ENCODE peak calls at places on chromosomes 16 and 17, in nine cellular contexts. W is uterus, E is lower leg skin, O is breast epithelium, C is NB4, T is OCI-LY7, A is foreskin fibroblast, D is body of pancreas, S is choroid plexus epithelial cell. J is an unnamed sample.

GRCh38 chr16:88760424-88761142 is 24.4 kb downstream of the PIEZO1 start:
- DNase-seq in S (no peak), W (no peak), A (no peak), D (no peak), E (no peak), C (no peak), O (peak; percentile 77), T (no peak), J (no peak)

GRCh38 chr17:60464343-60464742 is 42.1 kb downstream of the CHCT1 start:
- DNase-seq in E (no peak), W (no peak), T (no peak), C (no peak), S (no peak), A (no peak), O (no peak), D (no peak), J (no peak)

GRCh38 chr17:60506312-60506711 is 19.7 kb downstream of the APPBP2 start:
- DNase-seq in S (peak; percentile 84), A (peak; percentile 83), E (no peak), D (no peak), C (peak; percentile 40), T (no peak), W (no peak), O (no peak), J (peak; percentile 59)

GRCh38 chr17:7440113-7440822 is 956 bp downstream of the FGF11 start:
- DNase-seq in C (peak; percentile 38), E (no peak), D (peak; percentile 65), W (peak; percentile 67), T (peak; percentile 58), O (peak; percentile 72), S (no peak), A (peak; percentile 51), J (peak; percentile 12)

GRCh38 chr16:65751622-65752598 is 614.6 kb upstream of the CDH5 start:
- DNase-seq in O (no peak), A (no peak), S (peak; percentile 34), C (no peak), D (no peak), W (no peak), E (no peak), T (no peak), J (peak; percentile 34)

GRCh38 chr16:11836653-11837244 is 14.6 kb downstream of the RSL1D1 start:
- DNase-seq in S (peak; percentile 84), E (no peak), T (no peak), O (no peak), W (no peak), A (peak; percentile 84), C (no peak), D (no peak), J (peak; percentile 84)

GRCh38 chr17:7932483-7932891 is 481 bp downstream of the CNTROB start:
- DNase-seq in S (peak; percentile 39), D (no peak), O (no peak), T (peak; percentile 49), W (peak; percentile 46), A (peak; percentile 49), C (peak; percentile 44), E (no peak), J (peak; percentile 31)

GRCh38 chr17:35051183-35051578 is 12.3 kb downstream of the RFFL start:
- DNase-seq in W (no peak), C (peak; percentile 90), A (no peak), D (no peak), S (peak; percentile 64), E (no peak), T (peak; percentile 50), O (no peak), J (no peak)

GRCh38 chr16:26993988-26994387 is 72.7 kb upstream of the C16orf82 start:
- DNase-seq in E (no peak), D (no peak), C (no peak), O (no peak), T (no peak), A (peak; percentile 84), W (no peak), S (peak; percentile 37), J (peak; percentile 25)

GRCh38 chr16:30005341-30006094 is 5.3 kb downstream of the DOC2A start:
- DNase-seq in T (peak; percentile 59), A (peak; percentile 70), E (no peak), O (no peak), S (peak; percentile 56), D (peak; percentile 39), W (no peak), C (peak; percentile 52), J (peak; percentile 52)

GRCh38 chr17:82384051-82384729 is 12.6 kb downstream of the UTS2R start:
- DNase-seq in W (no peak), O (no peak), S (no peak), A (no peak), C (no peak), D (no peak), T (no peak), E (no peak), J (no peak)

GRCh38 chr16:11986521-11987057 is 10.1 kb downstream of the SNX29 start:
- DNase-seq in W (no peak), T (no peak), E (no peak), A (no peak), S (peak; percentile 72), C (no peak), D (no peak), O (no peak), J (no peak)

GRCh38 chr17:37844158-37844976 is 79.8 kb upstream of the TBC1D3K start:
- DNase-seq in O (no peak), A (peak; percentile 69), C (peak; percentile 92), W (no peak), D (peak; percentile 44), E (peak; percentile 28), S (peak; percentile 70), T (peak; percentile 49), J (peak; percentile 59)

GRCh38 chr16:58082381-58082780 is 46.8 kb downstream of the CFAP20 start:
- DNase-seq in E (no peak), C (no peak), D (no peak), S (no peak), T (no peak), W (no peak), A (no peak), O (no peak), J (no peak)

GRCh38 chr16:75379911-75380847 is 53.1 kb downstream of the CFDP1 start:
- DNase-seq in D (no peak), O (no peak), S (peak; percentile 47), T (peak; percentile 84), C (peak; percentile 84), W (no peak), A (no peak), E (peak; percentile 46), J (no peak)

GRCh38 chr17:43570518-43570928 is 24.4 kb upstream of the ETV4 start:
- DNase-seq in T (no peak), W (no peak), D (no peak), A (peak; percentile 86), S (no peak), C (no peak), E (no peak), O (no peak), J (peak; percentile 76)

GRCh38 chr17:45261577-45262515 is at the start of gene SPATA32:
- DNase-seq in A (peak; percentile 55), S (peak; percentile 45), T (peak; percentile 54), C (no peak), W (no peak), O (no peak), E (no peak), D (peak; percentile 50), J (peak; percentile 31)

DNA sequence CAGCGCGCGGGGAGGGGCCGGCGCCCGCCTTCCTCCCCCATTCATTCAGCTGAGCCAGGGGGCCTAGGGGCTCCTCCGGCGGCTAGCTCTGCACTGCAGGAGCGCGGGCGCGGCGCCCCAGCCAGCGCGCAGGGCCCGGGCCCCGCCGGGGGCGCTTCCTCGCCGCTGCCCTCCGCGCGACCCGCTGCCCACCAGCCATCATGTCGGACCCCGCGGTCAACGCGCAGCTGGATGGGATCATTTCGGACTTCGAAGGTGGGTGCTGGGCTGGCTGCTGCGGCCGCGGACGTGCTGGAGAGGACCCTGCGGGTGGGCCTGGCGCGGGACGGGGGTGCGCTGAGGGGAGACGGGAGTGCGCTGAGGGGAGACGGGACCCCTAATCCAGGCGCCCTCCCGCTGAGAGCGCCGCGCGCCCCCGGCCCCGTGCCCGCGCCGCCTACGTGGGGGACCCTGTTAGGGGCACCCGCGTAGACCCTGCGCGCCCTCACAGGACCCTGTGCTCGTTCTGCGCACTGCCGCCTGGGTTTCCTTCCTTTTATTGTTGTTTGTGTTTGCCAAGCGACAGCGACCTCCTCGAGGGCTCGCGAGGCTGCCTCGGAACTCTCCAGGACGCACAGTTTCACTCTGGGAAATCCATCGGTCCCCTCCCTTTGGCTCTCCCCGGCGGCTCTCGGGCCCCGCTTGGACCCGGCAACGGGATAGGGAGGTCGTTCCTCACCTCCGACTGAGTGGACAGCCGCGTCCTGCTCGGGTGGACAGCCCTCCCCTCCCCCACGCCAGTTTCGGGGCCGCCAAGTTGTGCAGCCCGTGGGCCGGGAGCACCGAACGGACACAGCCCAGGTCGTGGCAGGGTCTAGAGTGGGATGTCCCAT is 232.8 kb downstream of the SEC14L1 start:
- DNase-seq in T (peak; percentile 31), W (peak; percentile 73), O (no peak), E (no peak), C (peak; percentile 59), D (peak; percentile 21), S (peak; percentile 45), A (peak; percentile 59), J (peak; percentile 48)
- TF ChIP-seq CTCF in T (no peak), W (no peak), O (no peak), E (no peak), C (no peak), D (no peak), S (no peak), A (no peak), J (no peak)

DNA sequence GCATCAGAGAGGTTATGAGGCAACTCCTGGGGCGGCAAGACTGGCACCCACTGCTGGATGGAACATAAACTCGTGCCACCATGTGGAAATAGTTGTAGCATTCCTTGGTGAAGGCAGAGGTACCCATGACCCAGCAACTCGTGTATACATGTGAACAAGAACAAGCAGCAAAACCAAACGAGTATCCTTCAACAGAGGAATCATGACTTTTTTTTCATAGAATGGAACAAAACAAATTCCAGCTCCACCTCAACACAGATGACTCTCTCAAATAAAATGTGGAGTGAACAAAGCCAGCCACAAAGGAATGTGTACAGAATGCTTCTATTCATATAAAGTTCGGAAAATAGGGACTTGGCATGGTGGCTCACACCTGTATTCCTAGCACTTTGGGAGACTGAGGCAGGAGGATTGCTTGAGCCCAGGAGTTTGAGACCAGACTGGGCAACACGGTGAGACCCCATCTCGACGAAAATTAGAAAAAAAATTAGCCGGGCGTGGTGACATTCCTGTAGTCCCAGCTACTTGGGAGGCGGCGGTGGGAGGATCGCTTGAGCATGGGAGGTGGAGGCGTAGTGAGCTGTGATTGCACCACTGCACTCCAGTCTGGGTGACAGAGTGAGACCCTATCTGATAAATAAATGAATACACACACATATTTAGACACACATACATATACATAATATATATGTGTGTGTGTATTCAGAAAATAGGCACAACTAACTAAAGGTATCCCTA is 35.3 kb downstream of the B9D1 start:
- DNase-seq in S (peak; percentile 89), E (no peak), O (no peak), A (peak; percentile 81), T (no peak), C (no peak), W (no peak), D (no peak), J (peak; percentile 81)
- H3K4me3 ChIP-seq in S (no peak overlapping the region), E (no peak overlapping the region), O (no peak overlapping the region), A (no peak overlapping the region), T (no peak overlapping the region), C (no peak overlapping the region), W (no peak overlapping the region), D (no peak overlapping the region), J (no peak overlapping the region)

GRCh38 chr17:81238815-81239713 is at the start of the genes NDUFAF8 and TEPSIN:
- DNase-seq in A (peak; percentile 100), O (peak; percentile 98), T (peak; percentile 100), D (peak; percentile 97), E (peak; percentile 99), W (peak; percentile 99), S (peak; percentile 100), C (peak; percentile 99), J (peak; percentile 100)
- TF ChIP-seq CTCF in A (no peak), O (no peak), T (no peak), D (no peak), E (no peak), W (peak; percentile 39), S (no peak), C (no peak), J (no peak)

GRCh38 chr17:17182601-17183136 is 23.5 kb downstream of the PLD6 start:
- DNase-seq in E (no peak), W (no peak), S (no peak), A (no peak), T (no peak), D (no peak), C (no peak), O (no peak), J (no peak)
- H3K4me3 ChIP-seq in E (no peak overlapping the region), W (no peak overlapping the region), S (no peak overlapping the region), A (no peak overlapping the region), T (no peak overlapping the region), D (no peak overlapping the region), C (no peak overlapping the region), O (no peak overlapping the region), J (no peak overlapping the region)

J was measured in cardiac fibroblast.